ENCODE peak calls at places on chromosomes 12 and 14, in five cellular contexts. N, B, R, Y and H are unnamed samples. For H3K36me3, the result is how much of the 10 kb centered on the place peaks cover.

GRCh38 chr12:96193725-96194571 is at the start of gene ELK3:
- DNase-seq in N (peak), B (peak), R (peak), Y (no peak), H (no peak)

GRCh38 chr14:28101992-28102391 is 664.6 kb upstream of the FOXG1 start:
- DNase-seq in N (no peak), B (no peak), R (no peak), Y (no peak), H (no peak)

GRCh38 chr12:3421191-3421590 is 69.8 kb upstream of the PRMT8 start:
- DNase-seq in N (no peak), B (no peak), R (no peak), Y (no peak), H (no peak)

GRCh38 chr12:117967512-117967911 is 1.3 kb downstream of the KSR2 start:
- DNase-seq in N (no peak), B (no peak), R (no peak), Y (no peak), H (no peak)

GRCh38 chr12:67819902-67820301 is 169.3 kb upstream of the IFNG-AS1 start:
- DNase-seq in N (no peak), B (no peak), R (no peak), Y (no peak), H (no peak)

GRCh38 chr12:15928345-15928744 is 17.2 kb downstream of the DERA start:
- DNase-seq in N (peak), B (no peak), R (no peak), Y (no peak), H (peak)

GRCh38 chr12:77005699-77006098 is 59.7 kb downstream of the E2F7 start:
- DNase-seq in N (no peak), B (no peak), R (no peak), Y (no peak), H (no peak)

GRCh38 chr12:20248646-20249045 is 119.7 kb upstream of the PDE3A start:
- DNase-seq in N (no peak), B (no peak), R (no peak), Y (no peak), H (no peak)

GRCh38 chr12:11765817-11766794 is 116.6 kb downstream of the ETV6 start:
- DNase-seq in N (peak), B (no peak), R (no peak), Y (no peak), H (no peak)

GRCh38 chr14:25259470-25259869 is 209.5 kb upstream of the STXBP6 start:
- DNase-seq in N (no peak), B (no peak), R (no peak), Y (no peak), H (no peak)

GRCh38 chr12:69732088-69732487 is 6.6 kb upstream of the RAB3IP start:
- DNase-seq in N (no peak), B (no peak), R (no peak), Y (no peak), H (no peak)

GRCh38 chr14:101185081-101185835 is 281.7 kb upstream of the RTL1 start:
- DNase-seq in N (no peak), B (no peak), R (no peak), Y (no peak), H (no peak)

DNA sequence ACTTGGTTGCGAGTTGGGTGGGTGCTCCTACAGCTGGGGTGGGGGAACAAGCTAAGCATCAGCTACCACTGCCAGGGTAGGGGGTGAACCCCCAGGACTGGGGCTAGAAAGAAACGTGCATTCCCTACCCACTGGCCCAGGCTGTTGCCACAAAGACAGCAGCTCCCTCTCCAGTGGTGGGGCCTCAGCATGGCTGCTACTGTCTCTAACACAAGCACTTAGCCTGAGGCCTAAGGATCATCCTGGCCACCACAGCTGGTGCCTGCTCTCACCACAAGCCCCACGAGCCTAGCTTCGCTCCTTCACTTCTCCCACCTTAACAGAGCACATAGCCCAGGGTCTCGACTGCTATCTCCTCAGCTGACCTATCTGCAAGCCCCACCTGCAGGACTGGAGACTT is 18.9 kb downstream of the SLC25A21 start:
- DNase-seq in N (no peak), B (no peak), R (no peak), Y (no peak), H (no peak)
- H3K36me3 ChIP-seq in N (under half), B (under half), R (under half), Y (under half), H (under half)

GRCh38 chr14:53090853-53091252 is 62.3 kb downstream of the DDHD1 start:
- DNase-seq in N (no peak), B (no peak), R (no peak), Y (no peak), H (no peak)
- TF ChIP-seq CTCF in N (no peak), B (no peak), R (no peak), Y (no peak), H (no peak)

GRCh38 chr12:131831635-131832041 is 3.4 kb downstream of the MMP17 start:
- DNase-seq in N (peak), B (no peak), R (no peak), Y (no peak), H (peak)
- H3K36me3 ChIP-seq in N (under half), B (under half), R (under half), Y (under half), H (under half)

GRCh38 chr14:50342211-50343080 is 30.3 kb downstream of the DMAC2L start:
- DNase-seq in N (peak), B (peak), R (peak), Y (peak), H (peak)
- TF ChIP-seq CTCF in N (peak), B (no peak), R (peak), Y (no peak), H (peak)

GRCh38 chr12:109241936-109242335 is 67.1 kb downstream of the FOXN4 start:
- DNase-seq in N (no peak), B (no peak), R (no peak), Y (no peak), H (no peak)
- H3K36me3 ChIP-seq in N (under half), B (under half), R (under half), Y (under half), H (under half)